ENCODE peak calls at places on chromosomes 3 and 15, in four cellular contexts. Q, E, R and N are unnamed samples.

GRCh38 chr3:185981621-185982020 is 43.8 kb upstream of the TRA2B start:
- DNase-seq in Q (no peak), R (no peak), E (no peak), N (no peak)

GRCh38 chr3:194472290-194472920 is 14.4 kb downstream of the ATP13A3 start:
- DNase-seq in Q (peak), R (no peak), E (no peak), N (peak)

GRCh38 chr3:189703865-189704264 is 72.7 kb downstream of the TP63 start:
- DNase-seq in R (no peak), E (no peak), Q (no peak), N (no peak)

GRCh38 chr3:33388374-33389100 is 51.7 kb downstream of the UBP1 start:
- DNase-seq in R (no peak), Q (no peak), E (no peak), N (no peak)

GRCh38 chr3:41259449-41260062 is 60.3 kb downstream of the CTNNB1 start:
- DNase-seq in Q (peak), R (no peak), E (no peak), N (no peak)

GRCh38 chr15:51367322-51367976 is 26.0 kb downstream of the GLDN start:
- DNase-seq in E (no peak), Q (no peak), R (no peak), N (no peak)

GRCh38 chr3:193711964-193712598 is 119.1 kb downstream of the OPA1 start:
- DNase-seq in E (no peak), Q (no peak), R (no peak), N (peak)

GRCh38 chr3:55540579-55540978 is 53.5 kb upstream of the WNT5A start:
- DNase-seq in Q (no peak), E (no peak), R (no peak), N (no peak)

GRCh38 chr3:10466186-10466585 is 39.2 kb downstream of the ATP2B2 start:
- DNase-seq in R (no peak), E (no peak), Q (peak), N (peak)

GRCh38 chr3:143974181-143974876 is 2.7 kb downstream of the DIPK2A start:
- DNase-seq in R (no peak), Q (peak), E (no peak), N (peak)

GRCh38 chr3:188362405-188362831 is 208.5 kb downstream of the LPP start:
- DNase-seq in Q (peak), E (no peak), R (no peak), N (peak)

GRCh38 chr3:88057650-88058321 is 1.0 kb downstream of the CGGBP1 start:
- DNase-seq in Q (peak), R (no peak), E (no peak), N (peak)

GRCh38 chr3:59783468-59783988 is 733.7 kb upstream of the CFAP20DC start:
- DNase-seq in E (no peak), Q (no peak), R (no peak), N (no peak)

GRCh38 chr15:90044916-90045371 is 43.8 kb downstream of the ZNF710 start:
- DNase-seq in E (no peak), R (no peak), Q (no peak), N (no peak)

GRCh38 chr15:45457641-45458539 is 64.7 kb downstream of the SLC30A4 start:
- DNase-seq in Q (peak), R (peak), E (no peak), N (peak)

GRCh38 chr15:39555885-39556284 is 25.0 kb upstream of the THBS1 start:
- DNase-seq in R (no peak), Q (peak), E (no peak), N (peak)

GRCh38 chr3:169659858-169660614 is 3.5 kb downstream of the MECOM start:
- DNase-seq in R (no peak), E (no peak), Q (peak), N (no peak)

GRCh38 chr3:13769422-13769821 is 110.4 kb downstream of the WNT7A start:
- DNase-seq in R (no peak), E (no peak), Q (no peak), N (no peak)

GRCh38 chr15:37783290-37783689 is 151.2 kb upstream of the TMCO5A start:
- DNase-seq in Q (no peak), E (no peak), R (no peak), N (no peak)

GRCh38 chr15:74214324-74215021 is 11.9 kb upstream of the STRA6 start:
- DNase-seq in R (no peak), Q (no peak), E (no peak), N (no peak)
- H3K4me3 ChIP-seq in R (no peak), Q (no peak), E (no peak), N (no peak)

GRCh38 chr3:170809021-170809974 is 60.7 kb downstream of the RPL22L1 start:
- DNase-seq in E (no peak), Q (peak), R (peak), N (peak)
- TF ChIP-seq CTCF in E (no peak), Q (peak), R (peak), N (peak)

DNA sequence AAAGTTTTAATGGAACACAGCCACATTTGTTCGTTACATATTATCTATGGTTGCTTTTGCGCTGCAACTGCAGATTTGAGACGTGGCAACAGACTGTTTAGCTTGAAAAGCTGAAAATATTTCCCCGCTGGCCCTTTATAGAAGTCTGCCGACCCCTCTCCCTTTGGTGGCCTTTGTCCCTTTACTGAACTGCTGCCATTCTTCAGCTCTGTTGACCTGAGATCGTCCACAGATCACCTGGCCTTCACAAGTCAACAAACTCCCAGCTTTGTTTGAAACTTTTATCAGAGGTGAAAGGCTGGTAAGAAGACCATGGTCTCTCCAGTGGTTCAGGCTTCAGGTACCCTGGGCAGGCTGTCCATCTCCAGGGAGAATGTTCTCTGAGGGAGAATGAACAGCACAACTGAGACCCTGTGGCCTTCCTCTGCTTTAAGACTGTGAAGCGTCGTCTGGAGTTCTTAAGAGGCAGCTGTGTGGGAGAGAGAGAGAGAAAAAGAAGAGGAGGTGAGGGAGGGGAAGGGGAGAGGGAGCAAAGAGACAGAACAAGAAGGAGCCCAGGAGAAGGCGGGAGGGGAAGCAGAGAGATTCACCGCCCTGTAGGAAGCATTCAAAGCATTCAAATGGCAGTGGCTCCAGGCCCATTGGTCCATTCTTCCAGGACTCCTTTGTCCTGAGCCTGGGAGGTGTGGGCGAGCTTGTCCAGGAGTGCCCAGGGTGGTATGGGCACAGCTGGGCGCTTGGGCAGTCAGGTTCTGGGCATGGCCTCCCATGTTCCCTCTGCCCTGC is 53.7 kb upstream of the INSYN1 start:
- DNase-seq in R (no peak), E (no peak), Q (no peak), N (no peak)
- H3K4me3 ChIP-seq in R (no peak), E (no peak), Q (no peak), N (no peak)

GRCh38 chr15:43881944-43882343 is 55.1 kb downstream of the WDR76 start:
- DNase-seq in R (no peak), E (no peak), Q (no peak), N (peak)
- TF ChIP-seq CTCF in R (peak), E (no peak), Q (peak), N (peak)

GRCh38 chr3:12423918-12424634 is 60.2 kb upstream of the TSEN2 start:
- DNase-seq in R (no peak), Q (no peak), E (no peak), N (no peak)

GRCh38 chr3:12428131-12428530 is 56.1 kb upstream of the TSEN2 start:
- DNase-seq in R (no peak), E (no peak), Q (no peak), N (no peak)

GRCh38 chr3:12424635-12425319 is 59.5 kb upstream of the TSEN2 start:
- DNase-seq in E (no peak), R (no peak), Q (no peak), N (no peak)

GRCh38 chr3:12427551-12427950 is 56.7 kb upstream of the TSEN2 start:
- DNase-seq in Q (no peak), E (no peak), R (no peak), N (no peak)

DNA sequence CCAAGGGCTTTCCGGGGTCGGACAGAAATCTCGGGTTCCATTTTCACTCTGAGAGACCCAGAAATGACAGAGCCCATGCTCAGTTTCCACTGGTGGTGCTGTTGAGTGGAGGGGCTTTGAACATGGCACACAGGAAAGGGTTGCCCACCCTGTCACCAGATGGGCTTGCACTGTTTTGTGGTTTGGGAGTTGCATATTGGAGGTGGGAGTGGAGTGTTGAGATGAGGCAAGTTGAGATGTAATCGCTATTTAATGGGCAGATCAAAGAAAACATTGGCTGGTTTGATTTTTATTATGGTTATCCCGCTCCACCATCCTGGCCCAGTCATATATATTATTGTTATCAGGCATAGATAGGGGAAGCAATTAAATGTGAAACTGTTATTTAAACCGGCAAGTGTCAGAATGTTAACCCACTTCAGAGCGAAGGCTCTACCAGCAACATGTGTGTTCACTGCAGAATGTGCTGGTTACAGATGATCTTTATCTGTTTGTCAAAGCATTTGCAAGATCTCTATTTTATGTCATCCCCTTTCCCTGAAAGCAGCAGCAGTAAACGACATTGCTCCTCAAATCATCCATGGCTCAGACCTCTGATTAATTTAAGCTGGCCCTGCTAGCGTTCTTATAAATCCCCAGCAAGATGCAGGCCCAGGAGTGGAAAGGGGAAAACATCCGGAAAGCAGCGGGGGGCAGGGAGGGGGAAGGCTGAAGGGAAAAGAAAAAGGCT is 58.3 kb upstream of the TSEN2 start:
- DNase-seq in Q (no peak), R (no peak), E (no peak), N (no peak)
- H3K4me3 ChIP-seq in Q (no peak), R (no peak), E (no peak), N (no peak)

GRCh38 chr3:197462808-197463207 is 93.0 kb downstream of the BDH1 start:
- DNase-seq in E (no peak), R (no peak), Q (no peak), N (no peak)

GRCh38 chr3:197458179-197458707 is 97.5 kb downstream of the BDH1 start:
- DNase-seq in Q (peak), R (no peak), E (no peak), N (peak)

GRCh38 chr3:197458906-197459470 is 96.8 kb downstream of the BDH1 start:
- DNase-seq in Q (no peak), R (no peak), E (no peak), N (no peak)

GRCh38 chr3:197460002-197460401 is 95.8 kb downstream of the BDH1 start:
- DNase-seq in E (no peak), R (no peak), Q (no peak), N (no peak)

DNA sequence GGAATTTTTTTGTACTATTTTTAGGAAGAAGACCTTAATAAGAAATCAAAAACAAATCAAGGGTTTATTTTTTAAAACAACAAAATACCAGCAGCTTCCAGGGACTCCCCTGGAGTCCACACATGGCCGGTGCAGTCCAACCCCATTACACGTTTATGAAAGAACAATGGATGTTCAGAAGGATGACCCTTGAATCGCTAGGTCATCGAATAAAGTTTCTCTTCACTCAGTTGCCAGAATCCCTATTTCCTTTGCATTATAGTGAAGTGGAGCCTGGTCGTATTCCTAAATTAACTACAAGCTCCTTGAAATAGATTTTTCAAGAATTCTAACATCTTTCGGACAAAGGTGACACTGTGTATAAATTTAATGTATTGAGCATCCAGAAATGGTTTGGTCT is 95.1 kb downstream of the BDH1 start:
- DNase-seq in R (no peak), E (no peak), Q (no peak), N (no peak)
- TF ChIP-seq CTCF in R (no peak), E (no peak), Q (no peak), N (no peak)